ENCODE peak calls at places on chromosomes 1 and 21, in eight cellular contexts. U is brain pericyte; H is cerebellum; B is T-cell; C is endothelial cell; D is stimulated activated CD8-positive, alpha-beta memory T cell treated with anti-CD3 and anti-CD28 coated beads, Interleukin-4, amount 100 ng/mL, for 1 hour; W is amniotic stem cell; Y is NCI-H510A. Z is an unnamed sample.

GRCh38 chr21:38531610-38532009 is 33.3 kb upstream of the ERG start:
- DNase-seq in U (no peak), H (no peak), B (no peak), C (no peak), D (no peak), W (no peak), Y (no peak), Z (no peak)

GRCh38 chr1:84611796-84612195 is 37.6 kb upstream of the CTBS start:
- DNase-seq in U (no peak), H (no peak), B (no peak), C (no peak), D (no peak), W (no peak), Y (no peak), Z (peak)

GRCh38 chr1:233610628-233611027 is 3.3 kb upstream of the KCNK1 start:
- DNase-seq in U (no peak), H (no peak), B (no peak), C (no peak), D (no peak), W (no peak), Y (no peak), Z (no peak)

GRCh38 chr1:111738133-111738435 is 1.1 kb downstream of the INKA2 start:
- DNase-seq in U (no peak), H (no peak), B (no peak), C (no peak), D (no peak), W (no peak), Y (no peak), Z (no peak)

GRCh38 chr21:27525780-27526179 is 558.9 kb upstream of the ADAMTS5 start:
- DNase-seq in U (no peak), H (no peak), B (no peak), C (no peak), D (no peak), W (no peak), Y (no peak), Z (no peak)

GRCh38 chr1:86068126-86068805 is 88.3 kb downstream of the COL24A1 start:
- DNase-seq in U (no peak), H (no peak), B (no peak), C (no peak), D (no peak), W (no peak), Y (no peak), Z (no peak)

GRCh38 chr1:162383091-162383490 is 1.6 kb downstream of the C1orf226 start:
- DNase-seq in U (no peak), H (no peak), B (no peak), C (no peak), D (no peak), W (no peak), Y (no peak), Z (no peak)

GRCh38 chr1:162213281-162213909 is 143.9 kb downstream of the NOS1AP start:
- DNase-seq in U (no peak), H (peak), B (no peak), C (no peak), D (no peak), W (no peak), Y (no peak), Z (peak)

GRCh38 chr1:229117664-229118300 is 153.1 kb upstream of the RAB4A start:
- DNase-seq in U (no peak), H (peak), B (no peak), C (no peak), D (no peak), W (no peak), Y (no peak), Z (peak)

GRCh38 chr1:32068891-32069590 is 3.7 kb upstream of the TMEM39B start:
- DNase-seq in U (no peak), H (no peak), B (no peak), C (no peak), D (no peak), W (no peak), Y (no peak), Z (peak)

GRCh38 chr1:6969106-6969505 is 183.9 kb downstream of the CAMTA1 start:
- DNase-seq in U (no peak), H (no peak), B (no peak), C (no peak), D (no peak), W (peak), Y (no peak), Z (peak)

GRCh38 chr1:179788259-179788658 is 45.2 kb downstream of the FAM163A start:
- DNase-seq in U (no peak), H (no peak), B (no peak), C (no peak), D (no peak), W (no peak), Y (no peak), Z (no peak)

GRCh38 chr1:51648180-51649109 is 31.6 kb downstream of the OSBPL9 start:
- DNase-seq in U (no peak), H (no peak), B (no peak), C (no peak), D (no peak), W (peak), Y (no peak), Z (peak)

GRCh38 chr1:55259906-55260608 is 44.9 kb upstream of the USP24 start:
- DNase-seq in U (no peak), H (no peak), B (no peak), C (no peak), D (no peak), W (no peak), Y (no peak), Z (no peak)

GRCh38 chr1:229408458-229409037 is 25.3 kb downstream of the ACTA1 start:
- DNase-seq in U (no peak), H (peak), B (no peak), C (no peak), D (no peak), W (no peak), Y (no peak), Z (no peak)

GRCh38 chr1:227893696-227894305 is 53.9 kb downstream of the WNT9A start:
- DNase-seq in U (no peak), H (no peak), B (no peak), C (peak), D (no peak), W (no peak), Y (no peak), Z (no peak)

GRCh38 chr1:9294910-9295636 is 2.4 kb downstream of the SPSB1 start:
- DNase-seq in U (no peak), H (no peak), B (no peak), C (no peak), D (no peak), W (no peak), Y (peak), Z (peak)

GRCh38 chr1:29698033-29698432 is 461.7 kb downstream of the PTPRU start:
- DNase-seq in U (no peak), H (no peak), B (no peak), C (peak), D (no peak), W (peak), Y (no peak), Z (peak)

GRCh38 chr1:67683736-67684525 is 1.1 kb upstream of the GADD45A start:
- DNase-seq in U (no peak), H (no peak), B (no peak), C (no peak), D (no peak), W (peak), Y (no peak), Z (no peak)

GRCh38 chr1:201508809-201509208 is 1.9 kb upstream of the CSRP1 start:
- DNase-seq in U (no peak), H (no peak), B (no peak), C (no peak), D (no peak), W (no peak), Y (no peak), Z (peak)

GRCh38 chr1:246734861-246735260 is 10.7 kb downstream of the SCCPDH start:
- DNase-seq in U (no peak), H (no peak), B (no peak), C (no peak), D (no peak), W (no peak), Y (no peak), Z (no peak)

GRCh38 chr1:193479187-193479586 is 292.8 kb upstream of the B3GALT2 start:
- DNase-seq in U (no peak), H (no peak), B (peak), C (no peak), D (peak), W (no peak), Y (no peak), Z (no peak)

GRCh38 chr1:218521414-218522169 is 176.5 kb downstream of the TGFB2 start:
- DNase-seq in U (no peak), H (peak), B (no peak), C (peak), D (no peak), W (no peak), Y (no peak), Z (peak)

GRCh38 chr1:31548899-31549806 is 27.2 kb upstream of the TINAGL1 start:
- DNase-seq in U (peak), H (peak), B (peak), C (peak), D (peak), W (peak), Y (peak), Z (peak)

GRCh38 chr1:241677171-241677570 is 25.1 kb downstream of the WDR64 start:
- DNase-seq in U (no peak), H (no peak), B (no peak), C (no peak), D (no peak), W (no peak), Y (no peak), Z (peak)